ENCODE peak calls at places on chromosomes 2 and 18, in nine cellular contexts. O, N, M, X, I, A, Y, R and E are unnamed samples.

GRCh38 chr18:75110311-75110710 is 98.6 kb downstream of the PTGR3 start:
- DNase-seq in N (no peak), M (no peak), R (no peak), X (no peak), A (no peak), O (no peak), Y (no peak), I (no peak), E (no peak)

GRCh38 chr18:74244554-74244953 is 47.2 kb downstream of the CYB5A start:
- DNase-seq in R (no peak), X (no peak), Y (no peak), A (no peak), O (no peak), M (no peak), N (no peak), I (no peak), E (no peak)

GRCh38 chr2:66121946-66122345 is 313.0 kb upstream of the MEIS1 start:
- DNase-seq in X (no peak), Y (no peak), I (no peak), A (no peak), N (no peak), M (no peak), O (no peak), R (no peak), E (no peak)

GRCh38 chr2:158967731-158968395 is 577 bp upstream of the TANC1 start:
- DNase-seq in I (peak), A (no peak), N (peak), R (no peak), Y (peak), O (peak), X (peak), M (peak), E (no peak)

GRCh38 chr2:28782423-28782822 is 28.2 kb upstream of the SPDYA start:
- DNase-seq in X (no peak), I (no peak), A (no peak), N (no peak), Y (no peak), O (no peak), R (no peak), M (no peak), E (no peak)

GRCh38 chr18:13531681-13532325 is 194.6 kb downstream of the FAM210A start:
- DNase-seq in A (no peak), O (no peak), R (no peak), Y (no peak), I (no peak), M (no peak), N (no peak), X (no peak), E (no peak)

GRCh38 chr2:189147361-189147760 is 32.2 kb downstream of the COL5A2 start:
- DNase-seq in I (no peak), A (no peak), M (no peak), O (no peak), Y (peak), R (no peak), N (no peak), X (no peak), E (no peak)

GRCh38 chr2:201909348-201909747 is 103.0 kb downstream of the CDK15 start:
- DNase-seq in O (no peak), M (no peak), Y (peak), A (peak), I (no peak), R (no peak), X (peak), N (no peak), E (no peak)

GRCh38 chr2:20200697-20201555 is 24.0 kb downstream of the SDC1 start:
- DNase-seq in O (no peak), X (no peak), Y (no peak), N (no peak), R (no peak), I (no peak), A (no peak), M (no peak), E (no peak)